ENCODE peak calls at places on chromosomes 7 and 10, in ten cellular contexts. L is HTR-8/SVneo; S is NCI-H1105; N is hypothalamus; B is mucosa of gallbladder; I is NCI-H510A treated with DMSO at 0.1 percent for 48 hours; R is COR-L47; C is activated T-helper 1 cell treated with anti-CD3 and anti-CD28 coated beads, Interleukin-12 subunit alpha, Interleukin-12 subunit beta, Interleukin-2, Interleukin-4 antibody, amounts not matched to agents 30 ng/mL and 10 ng/mL and 1 ng/mL, durations not matched to agents 14 hours and 24 hours and 36 hours; Y is Caki2; K is adrenal gland. O is an unnamed sample.
A peak's percentile ranks its signal among the peaks of the same experiment; 100 is the strongest.

GRCh38 chr7:80785961-80786360 is 132.9 kb downstream of the SEMA3C start:
- DNase-seq in L (no peak), S (no peak), N (no peak), B (no peak), I (no peak), R (no peak), C (no peak), Y (no peak), K (no peak), O (no peak)

GRCh38 chr10:79019961-79020491 is 48.7 kb upstream of the ZMIZ1 start:
- DNase-seq in L (no peak), S (no peak), N (no peak), B (no peak), I (peak; percentile 21), R (no peak), C (no peak), Y (no peak), K (peak; percentile 15), O (no peak)

GRCh38 chr10:4066581-4067403 is 281.8 kb upstream of the KLF6 start:
- DNase-seq in L (no peak), S (no peak), N (no peak), B (no peak), I (no peak), R (no peak), C (no peak), Y (no peak), K (no peak), O (no peak)

GRCh38 chr10:71090330-71090729 is 122.0 kb upstream of the UNC5B start:
- DNase-seq in L (no peak), S (no peak), N (no peak), B (peak; percentile 1), I (no peak), R (no peak), C (no peak), Y (no peak), K (no peak), O (no peak)

GRCh38 chr7:6256709-6257535 is 15.5 kb downstream of the CYTH3 start:
- DNase-seq in L (no peak), S (no peak), N (no peak), B (peak; percentile 32), I (no peak), R (no peak), C (no peak), Y (no peak), K (no peak), O (no peak)

GRCh38 chr10:74021248-74022055 is 23.5 kb downstream of the VCL start:
- DNase-seq in L (peak; percentile 43), S (no peak), N (no peak), B (no peak), I (no peak), R (no peak), C (no peak), Y (no peak), K (no peak), O (peak; percentile 21)

GRCh38 chr10:74875966-74876365 is 49.6 kb downstream of the KAT6B start:
- DNase-seq in L (no peak), S (no peak), N (no peak), B (no peak), I (peak; percentile 94), R (no peak), C (no peak), Y (no peak), K (no peak), O (no peak)

GRCh38 chr7:126689037-126689436 is 563.7 kb downstream of the GRM8 start:
- DNase-seq in L (peak; percentile 0), S (no peak), N (no peak), B (no peak), I (no peak), R (no peak), C (no peak), Y (no peak), K (no peak), O (no peak)

GRCh38 chr7:65974876-65975275 is 7.1 kb downstream of the GUSB start:
- DNase-seq in L (no peak), S (no peak), N (no peak), B (no peak), I (no peak), R (no peak), C (no peak), Y (no peak), K (no peak), O (no peak)